ENCODE peak calls at places on chromosomes 12 and 14, in ten cellular contexts. N is hippocampal formation; G is H4; L is stimulated activated CD4-positive, alpha-beta T cell treated with anti-CD3 and anti-CD28 coated beads, Interleukin-2, amount 100 ng/mL, for 24 hours; Q is fibroblast of mammary gland; H is kidney tubule cell; I is pons; T is H54; Y is frontal cortex; E is GM12891. P is an unnamed sample.

GRCh38 chr12:66678640-66679268 is at the start of gene GRIP1:
- DNase-seq in N (no peak), G (no peak), L (no peak), Q (no peak), H (peak), I (no peak), T (no peak), Y (no peak), E (no peak), P (no peak)

GRCh38 chr14:63603749-63604277 is 37.9 kb downstream of the WDR89 start:
- DNase-seq in N (no peak), G (no peak), L (no peak), Q (no peak), H (peak), I (no peak), T (no peak), Y (no peak), E (no peak), P (no peak)

GRCh38 chr12:53492830-53493609 is 6.2 kb downstream of the MAP3K12 start:
- DNase-seq in N (peak), G (peak), L (peak), Q (peak), H (peak), I (peak), T (peak), Y (peak), E (peak), P (peak)

GRCh38 chr12:10163084-10163483 is 8.8 kb downstream of the OLR1 start:
- DNase-seq in N (no peak), G (no peak), L (no peak), Q (no peak), H (no peak), I (no peak), T (no peak), Y (no peak), E (no peak), P (no peak)

GRCh38 chr12:92051441-92051840 is 94.2 kb downstream of the BTG1 start:
- DNase-seq in N (no peak), G (no peak), L (no peak), Q (no peak), H (no peak), I (no peak), T (no peak), Y (no peak), E (no peak), P (no peak)

GRCh38 chr14:67971627-67972625 is 152.3 kb downstream of the RAD51B start:
- DNase-seq in N (no peak), G (no peak), L (no peak), Q (peak), H (peak), I (no peak), T (no peak), Y (no peak), E (no peak), P (no peak)

GRCh38 chr12:77058740-77059139 is 6.6 kb downstream of the E2F7 start:
- DNase-seq in N (no peak), G (no peak), L (no peak), Q (peak), H (peak), I (no peak), T (no peak), Y (no peak), E (no peak), P (no peak)

GRCh38 chr12:113735146-113735545 is 231.0 kb downstream of the RBM19 start:
- DNase-seq in N (no peak), G (no peak), L (no peak), Q (no peak), H (no peak), I (no peak), T (no peak), Y (no peak), E (no peak), P (peak)

GRCh38 chr14:103744621-103745395 is 29.2 kb downstream of the ZFYVE21 start:
- DNase-seq in N (no peak), G (no peak), L (no peak), Q (no peak), H (no peak), I (no peak), T (no peak), Y (no peak), E (no peak), P (no peak)

GRCh38 chr12:49979791-49980190 is 7.0 kb downstream of the AQP6 start:
- DNase-seq in N (no peak), G (no peak), L (no peak), Q (no peak), H (no peak), I (no peak), T (no peak), Y (no peak), E (no peak), P (no peak)

GRCh38 chr12:53217049-53217929 is 10.2 kb upstream of the ITGB7 start:
- DNase-seq in N (no peak), G (peak), L (peak), Q (peak), H (no peak), I (no peak), T (no peak), Y (no peak), E (no peak), P (no peak)

GRCh38 chr14:64971890-64972785 is at the start of gene RAB15:
- DNase-seq in N (no peak), G (no peak), L (peak), Q (peak), H (peak), I (no peak), T (peak), Y (peak), E (peak), P (peak)

GRCh38 chr12:116879509-116880212 is 1.6 kb downstream of the HRK start:
- DNase-seq in N (no peak), G (no peak), L (peak), Q (no peak), H (no peak), I (no peak), T (no peak), Y (no peak), E (no peak), P (no peak)

GRCh38 chr14:61925732-61926445 is 163.7 kb downstream of the SNAPC1 start:
- DNase-seq in N (no peak), G (no peak), L (no peak), Q (no peak), H (no peak), I (no peak), T (no peak), Y (no peak), E (no peak), P (no peak)

GRCh38 chr14:53011053-53011462 is 60.2 kb upstream of the FERMT2 start:
- DNase-seq in N (peak), G (peak), L (no peak), Q (peak), H (peak), I (peak), T (peak), Y (no peak), E (no peak), P (no peak)

GRCh38 chr14:50489851-50490250 is 42.5 kb downstream of the MAP4K5 start:
- DNase-seq in N (no peak), G (no peak), L (no peak), Q (no peak), H (no peak), I (no peak), T (no peak), Y (no peak), E (no peak), P (no peak)

GRCh38 chr12:10672231-10672868 is 1.5 kb downstream of the STYK1 start:
- DNase-seq in N (no peak), G (no peak), L (no peak), Q (no peak), H (no peak), I (no peak), T (no peak), Y (no peak), E (no peak), P (no peak)

GRCh38 chr12:130764073-130764472 is 48.0 kb upstream of the RIMBP2 start:
- DNase-seq in N (no peak), G (no peak), L (no peak), Q (peak), H (no peak), I (no peak), T (no peak), Y (no peak), E (no peak), P (no peak)

GRCh38 chr12:11862794-11863193 is 207.9 kb upstream of the BCL2L14 start:
- DNase-seq in N (no peak), G (no peak), L (no peak), Q (peak), H (peak), I (no peak), T (no peak), Y (no peak), E (no peak), P (no peak)

P was measured in endothelial cell.